ENCODE peak calls at places on chromosomes 6 and 20, in eight cellular contexts. B is CD4-positive, alpha-beta T cell; J is IMR-90; H is AML-193; R is stimulated activated CD8-positive, alpha-beta memory T cell treated with anti-CD3 and anti-CD28 coated beads, Interleukin-15, amount 100 ng/mL, for 4 hours; P is epithelial cell of esophagus; M is adrenal gland; V is activated T-helper 1 cell treated with anti-CD3 and anti-CD28 coated beads, Interleukin-2, amount 50 U/mL, for 16 hours. L is an unnamed sample.

GRCh38 chr20:11328839-11329238 is 588.9 kb upstream of the BTBD3 start:
- DNase-seq in P (peak; percentile 7), B (no peak), V (no peak), H (no peak), R (no peak), J (no peak), M (no peak), L (no peak)

GRCh38 chr20:967796-968742 is 34.0 kb downstream of the RSPO4 start:
- DNase-seq in M (no peak), B (no peak), R (no peak), J (peak; percentile 36), V (no peak), H (no peak), P (peak; percentile 13), L (no peak)

GRCh38 chr20:2137552-2138201 is 36.0 kb downstream of the STK35 start:
- DNase-seq in H (no peak), J (peak; percentile 96), R (no peak), V (no peak), M (peak; percentile 96), P (no peak), B (no peak), L (no peak)

GRCh38 chr6:1607557-1608221 is 2.0 kb upstream of the FOXC1 start:
- DNase-seq in M (no peak), R (no peak), B (no peak), H (no peak), V (no peak), P (no peak), J (no peak), L (no peak)

GRCh38 chr20:62583424-62583920 is 58.8 kb upstream of the SLCO4A1 start:
- DNase-seq in M (peak; percentile 34), H (no peak), R (no peak), B (no peak), V (no peak), P (no peak), J (no peak), L (no peak)

GRCh38 chr6:113858067-113858604 is 991 bp downstream of the MARCKS start:
- DNase-seq in P (peak; percentile 52), M (no peak), H (no peak), B (no peak), V (no peak), J (peak; percentile 29), R (no peak), L (no peak)

GRCh38 chr6:106556368-106556960 is 72.8 kb downstream of the RTN4IP1 start:
- DNase-seq in J (peak; percentile 47), H (peak; percentile 71), P (no peak), B (no peak), V (no peak), R (no peak), M (no peak), L (no peak)

GRCh38 chr20:8232332-8232731 is 100.3 kb downstream of the PLCB1 start:
- DNase-seq in J (no peak), H (no peak), P (no peak), R (no peak), M (no peak), B (no peak), V (no peak), L (no peak)

GRCh38 chr6:27138837-27139752 is 108.4 kb upstream of the PRSS16 start:
- DNase-seq in H (peak; percentile 84), P (peak; percentile 39), V (peak; percentile 26), J (peak; percentile 60), R (peak; percentile 13), M (peak; percentile 27), B (peak; percentile 64), L (peak; percentile 36)

GRCh38 chr6:1296542-1296941 is 15.4 kb upstream of the FOXQ1 start:
- DNase-seq in P (peak; percentile 61), B (no peak), M (no peak), R (no peak), J (peak; percentile 66), V (no peak), H (no peak), L (no peak)

GRCh38 chr6:53811082-53811481 is 16.3 kb downstream of the LRRC1 start:
- DNase-seq in R (no peak), P (peak; percentile 97), B (no peak), H (no peak), M (no peak), V (no peak), J (no peak), L (no peak)